ENCODE peak calls at places on chromosomes 2 and 18, in five cellular contexts. H is hepatocyte, O is bronchial epithelial cell, N is adrenal gland, G is Panc1. Y is an unnamed sample.

GRCh38 chr2:40741532-40741931 is 289.6 kb upstream of the SLC8A1 start:
- DNase-seq in G (no peak), N (no peak), H (no peak), O (peak; percentile 74), Y (no peak)

GRCh38 chr2:151619337-151619989 is 114.8 kb downstream of the NEB start:
- DNase-seq in O (no peak), N (peak; percentile 26), H (no peak), G (no peak), Y (no peak)

GRCh38 chr2:184920451-184920965 is 322.2 kb downstream of the ZNF804A start:
- DNase-seq in H (peak; percentile 9), G (no peak), N (no peak), O (no peak), Y (no peak)

GRCh38 chr2:166365803-166366420 is 9.8 kb downstream of the SCN9A start:
- DNase-seq in G (no peak), N (no peak), H (no peak), O (no peak), Y (no peak)

GRCh38 chr18:24530630-24531111 is 70.2 kb downstream of the HRH4 start:
- DNase-seq in O (peak; percentile 20), N (peak; percentile 20), H (peak; percentile 64), G (no peak), Y (no peak)

GRCh38 chr18:48152549-48152948 is 222.1 kb upstream of the SMAD2 start:
- DNase-seq in H (peak; percentile 71), G (no peak), N (no peak), O (peak; percentile 85), Y (no peak)

GRCh38 chr2:190718652-190719526 is 70.0 kb downstream of the NAB1 start:
- DNase-seq in O (peak; percentile 94), H (peak; percentile 82), N (peak; percentile 27), G (peak; percentile 15), Y (peak; percentile 11)

GRCh38 chr2:229821353-229821752 is 100.5 kb downstream of the TRIP12 start:
- DNase-seq in H (no peak), O (no peak), G (no peak), N (no peak), Y (peak; percentile 37)

GRCh38 chr2:181962142-181962541 is 23.5 kb upstream of the PPP1R1C start:
- DNase-seq in G (no peak), N (no peak), H (no peak), O (no peak), Y (no peak)

GRCh38 chr2:1487758-1488715 is 74.8 kb downstream of the TPO start:
- DNase-seq in H (no peak), N (no peak), O (no peak), G (no peak), Y (no peak)

GRCh38 chr2:174925046-174925784 is 80.0 kb downstream of the CHN1 start:
- DNase-seq in H (no peak), O (no peak), G (no peak), N (no peak), Y (no peak)

GRCh38 chr2:118697771-118698170 is 149.7 kb downstream of the EN1 start:
- DNase-seq in O (peak; percentile 26), G (no peak), N (no peak), H (no peak), Y (no peak)

GRCh38 chr2:30147196-30147714 is 448 bp downstream of the YPEL5 start:
- DNase-seq in O (no peak), H (peak; percentile 65), N (no peak), G (no peak), Y (no peak)

GRCh38 chr2:119218478-119219064 is 5.1 kb upstream of the STEAP3 start:
- DNase-seq in O (peak; percentile 76), G (no peak), N (peak; percentile 30), H (peak; percentile 74), Y (no peak)

GRCh38 chr2:114688241-114688640 is 245.8 kb downstream of the DPP10 start:
- DNase-seq in O (peak; percentile 3), G (no peak), N (no peak), H (no peak), Y (no peak)

GRCh38 chr2:205054789-205055188 is 509.5 kb downstream of the PARD3B start:
- DNase-seq in N (no peak), H (no peak), O (no peak), G (no peak), Y (no peak)

GRCh38 chr2:74833418-74834233 is at the start of gene HK2:
- DNase-seq in H (peak; percentile 95), G (no peak), O (peak; percentile 71), N (peak; percentile 60), Y (no peak)

GRCh38 chr2:19073522-19073921 is 284.9 kb downstream of the OSR1 start:
- DNase-seq in G (no peak), N (no peak), H (peak; percentile 28), O (peak; percentile 98), Y (no peak)

GRCh38 chr18:12336887-12337286 is 28.8 kb downstream of the TUBB6 start:
- DNase-seq in H (peak; percentile 29), O (peak; percentile 86), N (no peak), G (no peak), Y (peak; percentile 52)

GRCh38 chr2:43070039-43070438 is 156.4 kb downstream of the ZFP36L2 start:
- DNase-seq in O (no peak), N (no peak), H (no peak), G (no peak), Y (no peak)

GRCh38 chr18:42513416-42513815 is 558.4 kb downstream of the PIK3C3 start:
- DNase-seq in G (no peak), O (no peak), H (no peak), N (no peak), Y (no peak)

GRCh38 chr2:157321514-157321913 is 4.1 kb downstream of the ERMN start:
- DNase-seq in H (no peak), G (no peak), N (no peak), O (no peak), Y (no peak)

GRCh38 chr2:25314514-25315315 is 27.0 kb downstream of the DNMT3A start:
- DNase-seq in G (no peak), O (no peak), N (peak; percentile 68), H (peak; percentile 84), Y (no peak)

GRCh38 chr2:59232394-59233165 is 991.5 kb upstream of the FANCL start:
- DNase-seq in H (no peak), G (no peak), N (no peak), O (no peak), Y (no peak)

GRCh38 chr2:27095745-27096651 is 9.4 kb downstream of the KHK start:
- DNase-seq in O (peak; percentile 54), H (peak; percentile 76), G (no peak), N (peak; percentile 74), Y (no peak)

GRCh38 chr2:378364-378763 is 90.5 kb upstream of the ALKAL2 start:
- DNase-seq in G (no peak), H (no peak), O (peak; percentile 8), N (no peak), Y (no peak)

GRCh38 chr2:235433860-235434259 is 60.0 kb upstream of the AGAP1 start:
- DNase-seq in O (no peak), H (no peak), G (peak; percentile 17), N (peak; percentile 88), Y (peak; percentile 52)
- TF ChIP-seq CTCF in O (no peak), H (no peak), G (no peak), N (peak; percentile 21), Y (peak; percentile 5)

GRCh38 chr2:48692292-48692691 is 63.2 kb downstream of the LHCGR start:
- DNase-seq in H (no peak), N (no peak), O (no peak), G (no peak), Y (no peak)
- H3K4me3 ChIP-seq in H (no peak overlapping the region), N (no peak overlapping the region), O (no peak overlapping the region), G (no peak overlapping the region), Y (no peak overlapping the region)

GRCh38 chr2:80548469-80548868 is 243.9 kb upstream of the LRRTM1 start:
- DNase-seq in N (no peak), G (no peak), O (peak; percentile 88), H (no peak), Y (no peak)
- TF ChIP-seq CTCF in N (no peak), G (no peak), O (no peak), H (no peak), Y (no peak)

DNA sequence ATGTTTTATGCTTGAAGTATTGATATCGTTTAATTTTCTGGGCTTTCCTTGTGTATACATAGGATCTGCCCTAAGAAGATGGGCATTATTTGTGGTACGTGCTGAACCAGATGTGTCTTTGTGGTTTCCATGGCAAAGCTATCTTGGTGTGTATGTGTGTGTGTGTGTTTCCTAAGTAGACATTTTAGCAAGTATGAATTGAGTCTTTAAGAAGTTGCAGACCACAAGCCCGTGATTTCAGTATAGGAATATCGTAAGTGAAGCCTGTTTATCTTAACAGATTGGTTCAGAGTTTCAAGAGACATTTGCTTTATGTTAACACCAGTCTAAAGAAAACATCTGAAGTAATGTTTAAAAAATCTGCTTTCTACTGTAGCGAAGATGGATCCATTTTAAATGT is 92.2 kb upstream of the FOSL2 start:
- DNase-seq in G (no peak), O (no peak), H (peak; percentile 67), N (no peak), Y (no peak)
- H3K4me3 ChIP-seq in G (no peak overlapping the region), O (no peak overlapping the region), H (no peak overlapping the region), N (no peak overlapping the region), Y (no peak overlapping the region)

Y was measured in LNCaP clone FGC.